ENCODE peak calls at places on chromosomes 7 and 10, in six cellular contexts. E is Caki2; H is HCEC 1CT; P is CD4-positive, CD25-positive, alpha-beta regulatory T cell; L is central memory CD4-positive, alpha-beta T cell; D is NCI-H345. R is an unnamed sample.

GRCh38 chr7:157149317-157149716 is 10.6 kb downstream of the UBE3C start:
- DNase-seq in H (no peak), L (no peak), D (no peak), E (no peak), P (no peak), R (no peak)

GRCh38 chr7:73482746-73483145 is 39.3 kb downstream of the BAZ1B start:
- DNase-seq in E (no peak), L (no peak), D (no peak), P (no peak), H (no peak), R (no peak)

GRCh38 chr7:207418-208127 is 15.2 kb downstream of the FAM20C start:
- DNase-seq in D (no peak), H (no peak), E (no peak), L (no peak), P (no peak), R (no peak)

GRCh38 chr10:29649561-29650551 is 15.1 kb upstream of the SVIL start:
- DNase-seq in L (no peak), D (no peak), E (no peak), P (no peak), H (peak; percentile 81), R (no peak)

GRCh38 chr7:95478139-95479037 is 7.4 kb upstream of the ASB4 start:
- DNase-seq in P (no peak), E (peak; percentile 61), L (no peak), H (peak; percentile 35), D (peak; percentile 21), R (no peak)

GRCh38 chr7:131249003-131249402 is 78.7 kb upstream of the MKLN1 start:
- DNase-seq in L (no peak), D (no peak), E (peak; percentile 74), H (peak; percentile 98), P (no peak), R (peak; percentile 32)

GRCh38 chr7:141701489-141702046 is 398 bp downstream of the DENND11 start:
- DNase-seq in P (peak; percentile 81), E (no peak), H (no peak), D (peak; percentile 58), L (peak; percentile 78), R (peak; percentile 25)

GRCh38 chr10:17101910-17102266 is 27.7 kb downstream of the CUBN start:
- DNase-seq in H (no peak), P (no peak), D (no peak), E (peak; percentile 72), L (no peak), R (no peak)

GRCh38 chr10:50326757-50327701 is 75.7 kb upstream of the ASAH2 start:
- DNase-seq in P (no peak), D (no peak), H (peak; percentile 81), L (no peak), E (no peak), R (peak; percentile 28)

GRCh38 chr7:75650671-75651070 is 88.1 kb downstream of the HIP1 start:
- DNase-seq in H (no peak), L (no peak), D (no peak), E (no peak), P (no peak), R (no peak)

GRCh38 chr10:34628174-34628802 is 186.8 kb downstream of the PARD3 start:
- DNase-seq in P (no peak), D (peak; percentile 2), L (no peak), E (no peak), H (no peak), R (no peak)

GRCh38 chr7:110944966-110945644 is 145.8 kb upstream of the LRRN3 start:
- DNase-seq in H (no peak), P (no peak), D (no peak), E (no peak), L (no peak), R (no peak)

GRCh38 chr10:120841522-120842189 is 9.5 kb upstream of the WDR11 start:
- DNase-seq in L (no peak), P (no peak), D (no peak), E (no peak), H (no peak), R (peak; percentile 4)

GRCh38 chr10:129954916-129955315 is 9.2 kb downstream of the EBF3 start:
- DNase-seq in E (no peak), H (no peak), D (no peak), L (no peak), P (no peak), R (no peak)

R was measured in LoVo.